ENCODE peak calls at places on chromosome 17, in four cellular contexts. One of them, this sample, is unnamed. For H3K9me3 and H3K36me3, the result is how much of the 10 kb centered on the place peaks cover.

GRCh38 chr17:17156511-17156910 is 49.6 kb downstream of the PLD6 start:
- DNase-seq in neural progenitor cell: no peak
- DNase-seq in GM23248: peak
- DNase-seq in naive thymus-derived CD4-positive, alpha-beta T cell: no peak
- DNase-seq in this sample: no peak

GRCh38 chr17:71632328-71632727 is 488.5 kb upstream of the SOX9 start:
- DNase-seq in neural progenitor cell: no peak
- DNase-seq in GM23248: peak
- DNase-seq in naive thymus-derived CD4-positive, alpha-beta T cell: no peak
- DNase-seq in this sample: no peak

GRCh38 chr17:39599006-39599664 is 8.6 kb downstream of the NEUROD2 start:
- DNase-seq in neural progenitor cell: peak
- DNase-seq in GM23248: no peak
- DNase-seq in naive thymus-derived CD4-positive, alpha-beta T cell: no peak
- DNase-seq in this sample: no peak

GRCh38 chr17:2195729-2196128 is 107.9 kb downstream of the SMG6 start:
- DNase-seq in neural progenitor cell: no peak
- DNase-seq in GM23248: peak
- DNase-seq in naive thymus-derived CD4-positive, alpha-beta T cell: no peak
- DNase-seq in this sample: no peak

GRCh38 chr17:64006361-64007088 is 8.4 kb downstream of the PRR29 start:
- DNase-seq in neural progenitor cell: no peak
- DNase-seq in GM23248: no peak
- DNase-seq in naive thymus-derived CD4-positive, alpha-beta T cell: no peak
- DNase-seq in this sample: peak

GRCh38 chr17:40551874-40552768 is 13.2 kb downstream of the CCR7 start:
- DNase-seq in neural progenitor cell: no peak
- DNase-seq in GM23248: peak
- DNase-seq in naive thymus-derived CD4-positive, alpha-beta T cell: no peak
- DNase-seq in this sample: no peak

GRCh38 chr17:48416971-48417370 is 13.0 kb downstream of the SKAP1 start:
- DNase-seq in neural progenitor cell: no peak
- DNase-seq in GM23248: no peak
- DNase-seq in naive thymus-derived CD4-positive, alpha-beta T cell: no peak
- DNase-seq in this sample: no peak

GRCh38 chr17:12047977-12048376 is 27.3 kb downstream of the MAP2K4 start:
- DNase-seq in neural progenitor cell: no peak
- DNase-seq in GM23248: no peak
- DNase-seq in naive thymus-derived CD4-positive, alpha-beta T cell: no peak
- DNase-seq in this sample: peak

GRCh38 chr17:28327031-28327607 is 8.1 kb downstream of the TMEM97 start:
- DNase-seq in neural progenitor cell: no peak
- DNase-seq in GM23248: peak
- DNase-seq in naive thymus-derived CD4-positive, alpha-beta T cell: no peak
- DNase-seq in this sample: no peak

GRCh38 chr17:30586818-30587595 is 109.8 kb downstream of the GOSR1 start:
- DNase-seq in neural progenitor cell: no peak
- DNase-seq in GM23248: peak
- DNase-seq in naive thymus-derived CD4-positive, alpha-beta T cell: no peak
- DNase-seq in this sample: no peak

GRCh38 chr17:36661047-36661666 is 59.8 kb downstream of the MRM1 start:
- DNase-seq in neural progenitor cell: no peak
- DNase-seq in GM23248: no peak
- DNase-seq in naive thymus-derived CD4-positive, alpha-beta T cell: no peak
- DNase-seq in this sample: no peak
- H3K9me3 ChIP-seq in neural progenitor cell: under half
- H3K9me3 ChIP-seq in GM23248: under half
- H3K9me3 ChIP-seq in naive thymus-derived CD4-positive, alpha-beta T cell: under half
- H3K9me3 ChIP-seq in this sample: under half

DNA sequence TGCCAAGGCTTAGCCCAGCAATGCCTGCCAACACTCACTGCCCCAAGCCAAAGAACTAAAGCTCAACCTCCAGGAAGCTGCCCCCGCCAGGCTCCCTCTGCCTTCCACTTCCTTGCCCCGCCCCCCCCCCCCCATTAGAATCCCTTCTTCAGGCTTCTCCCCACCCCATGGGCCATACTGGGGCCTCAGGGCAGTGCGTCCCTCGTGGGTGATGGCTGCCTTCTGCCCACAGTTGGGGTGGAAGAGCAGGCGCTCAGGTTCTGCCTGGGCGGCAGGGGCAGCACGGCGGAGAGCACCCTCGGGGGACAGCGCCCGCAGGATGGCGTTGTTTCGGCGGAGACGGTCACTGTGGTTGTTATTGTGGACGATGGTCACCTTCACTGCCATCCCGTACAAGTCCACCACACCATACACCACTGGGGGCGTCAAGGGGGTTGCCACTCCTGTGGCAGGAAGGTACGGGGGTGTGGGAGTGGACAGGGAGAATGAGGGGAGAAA is 4.1 kb downstream of the NEURL4 start:
- DNase-seq in neural progenitor cell: no peak
- DNase-seq in GM23248: no peak
- DNase-seq in naive thymus-derived CD4-positive, alpha-beta T cell: no peak
- DNase-seq in this sample: no peak
- H3K36me3 ChIP-seq in neural progenitor cell: under half
- H3K36me3 ChIP-seq in GM23248: under half
- H3K36me3 ChIP-seq in naive thymus-derived CD4-positive, alpha-beta T cell: under half
- H3K36me3 ChIP-seq in this sample: under half

DNA sequence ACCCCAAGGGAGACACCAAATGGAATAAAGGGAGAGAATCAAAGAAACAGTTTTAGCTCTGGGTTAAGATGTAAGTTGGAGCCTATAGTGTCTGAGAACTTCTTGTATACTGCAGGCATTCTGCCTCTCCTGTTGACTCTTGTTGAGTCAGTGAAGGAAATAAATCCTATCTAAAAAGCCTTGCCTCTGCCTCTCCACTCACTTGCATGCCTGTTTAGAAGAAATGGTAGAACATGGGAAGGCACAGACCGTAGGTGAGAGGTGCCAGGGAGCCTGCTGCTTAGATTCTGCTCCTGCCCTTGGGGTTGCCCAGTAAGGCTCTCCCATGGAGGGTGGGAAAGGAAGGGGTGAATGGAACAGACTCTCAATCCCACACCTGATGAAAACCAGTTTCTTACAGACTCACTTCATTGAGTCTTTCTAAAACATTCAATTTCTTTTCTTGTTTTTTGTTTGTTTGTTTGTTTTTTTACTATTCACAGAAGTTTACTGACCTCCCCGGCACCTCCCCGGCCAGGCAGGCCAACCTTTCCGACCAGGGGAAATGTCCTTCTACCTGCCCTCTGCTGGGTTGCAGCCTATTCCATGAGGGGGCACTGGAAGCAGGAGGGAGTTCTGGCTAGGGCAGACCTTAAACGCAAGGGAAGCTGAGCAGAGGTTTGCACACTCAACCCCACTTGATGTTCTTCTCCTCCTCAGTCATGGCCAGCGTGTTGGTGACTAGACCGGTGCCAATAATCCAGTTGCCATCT is 211.7 kb upstream of the WSB1 start:
- DNase-seq in neural progenitor cell: no peak
- DNase-seq in GM23248: no peak
- DNase-seq in naive thymus-derived CD4-positive, alpha-beta T cell: no peak
- DNase-seq in this sample: no peak
- H3K9me3 ChIP-seq in neural progenitor cell: under half
- H3K9me3 ChIP-seq in GM23248: under half
- H3K9me3 ChIP-seq in naive thymus-derived CD4-positive, alpha-beta T cell: under half
- H3K9me3 ChIP-seq in this sample: under half

GRCh38 chr17:67137860-67138259 is 93.5 kb downstream of the CACNG1 start:
- DNase-seq in neural progenitor cell: no peak
- DNase-seq in GM23248: no peak
- DNase-seq in naive thymus-derived CD4-positive, alpha-beta T cell: no peak
- DNase-seq in this sample: no peak
- H3K36me3 ChIP-seq in neural progenitor cell: under half
- H3K36me3 ChIP-seq in GM23248: under half
- H3K36me3 ChIP-seq in naive thymus-derived CD4-positive, alpha-beta T cell: under half
- H3K36me3 ChIP-seq in this sample: under half

GRCh38 chr17:61701334-61701733 is 110.3 kb upstream of the NACA2 start:
- DNase-seq in neural progenitor cell: no peak
- DNase-seq in GM23248: no peak
- DNase-seq in naive thymus-derived CD4-positive, alpha-beta T cell: no peak
- DNase-seq in this sample: no peak

GRCh38 chr17:61699032-61699431 is 108.0 kb upstream of the NACA2 start:
- DNase-seq in neural progenitor cell: no peak
- DNase-seq in GM23248: no peak
- DNase-seq in naive thymus-derived CD4-positive, alpha-beta T cell: no peak
- DNase-seq in this sample: no peak

GRCh38 chr17:61701978-61702377 is 111.0 kb upstream of the NACA2 start:
- DNase-seq in neural progenitor cell: no peak
- DNase-seq in GM23248: no peak
- DNase-seq in naive thymus-derived CD4-positive, alpha-beta T cell: no peak
- DNase-seq in this sample: no peak

GRCh38 chr17:61699694-61700093 is 108.7 kb upstream of the NACA2 start:
- DNase-seq in neural progenitor cell: no peak
- DNase-seq in GM23248: no peak
- DNase-seq in naive thymus-derived CD4-positive, alpha-beta T cell: no peak
- DNase-seq in this sample: no peak

GRCh38 chr17:61700252-61700651 is 109.2 kb upstream of the NACA2 start:
- DNase-seq in neural progenitor cell: no peak
- DNase-seq in GM23248: no peak
- DNase-seq in naive thymus-derived CD4-positive, alpha-beta T cell: no peak
- DNase-seq in this sample: no peak
- H3K9me3 ChIP-seq in neural progenitor cell: under half
- H3K9me3 ChIP-seq in GM23248: under half
- H3K9me3 ChIP-seq in naive thymus-derived CD4-positive, alpha-beta T cell: under half
- H3K9me3 ChIP-seq in this sample: under half

GRCh38 chr17:79101111-79101673 is 26.6 kb downstream of the ENGASE start:
- DNase-seq in neural progenitor cell: no peak
- DNase-seq in GM23248: no peak
- DNase-seq in naive thymus-derived CD4-positive, alpha-beta T cell: no peak
- DNase-seq in this sample: no peak
- H3K36me3 ChIP-seq in neural progenitor cell: under half
- H3K36me3 ChIP-seq in GM23248: under half
- H3K36me3 ChIP-seq in naive thymus-derived CD4-positive, alpha-beta T cell: under half
- H3K36me3 ChIP-seq in this sample: under half

GRCh38 chr17:72789711-72790110 is 302.8 kb downstream of the SLC39A11 start:
- DNase-seq in neural progenitor cell: no peak
- DNase-seq in GM23248: no peak
- DNase-seq in naive thymus-derived CD4-positive, alpha-beta T cell: no peak
- DNase-seq in this sample: no peak

GRCh38 chr17:72794152-72794551 is 298.3 kb downstream of the SLC39A11 start:
- DNase-seq in neural progenitor cell: no peak
- DNase-seq in GM23248: no peak
- DNase-seq in naive thymus-derived CD4-positive, alpha-beta T cell: no peak
- DNase-seq in this sample: no peak

GRCh38 chr17:72788950-72789585 is 303.4 kb downstream of the SLC39A11 start:
- DNase-seq in neural progenitor cell: no peak
- DNase-seq in GM23248: peak
- DNase-seq in naive thymus-derived CD4-positive, alpha-beta T cell: no peak
- DNase-seq in this sample: no peak

GRCh38 chr17:72792771-72793170 is 299.7 kb downstream of the SLC39A11 start:
- DNase-seq in neural progenitor cell: no peak
- DNase-seq in GM23248: no peak
- DNase-seq in naive thymus-derived CD4-positive, alpha-beta T cell: no peak
- DNase-seq in this sample: no peak

GRCh38 chr17:72790194-72790593 is 302.3 kb downstream of the SLC39A11 start:
- DNase-seq in neural progenitor cell: no peak
- DNase-seq in GM23248: no peak
- DNase-seq in naive thymus-derived CD4-positive, alpha-beta T cell: no peak
- DNase-seq in this sample: no peak
- H3K9me3 ChIP-seq in neural progenitor cell: under half
- H3K9me3 ChIP-seq in GM23248: under half
- H3K9me3 ChIP-seq in naive thymus-derived CD4-positive, alpha-beta T cell: under half
- H3K9me3 ChIP-seq in this sample: under half